ENCODE peak calls at places on chromosomes 6 and 20, in eight cellular contexts. One of them, this sample, is unnamed.

GRCh38 chr6:70299456-70299855 is 3.4 kb downstream of the COL9A1 start:
- DNase-seq in mesothelial cell of epicardium: no peak
- DNase-seq in uterus: no peak
- DNase-seq in WERI-Rb-1: no peak
- DNase-seq in Calu3: no peak
- DNase-seq in spleen: no peak
- DNase-seq in psoas muscle: no peak
- DNase-seq in GM06990: no peak
- DNase-seq in this sample: no peak

GRCh38 chr6:162814417-162814988 is 86.7 kb downstream of the PACRG start:
- DNase-seq in mesothelial cell of epicardium: no peak
- DNase-seq in uterus: no peak
- DNase-seq in WERI-Rb-1: no peak
- DNase-seq in Calu3: no peak
- DNase-seq in spleen: no peak
- DNase-seq in psoas muscle: no peak
- DNase-seq in GM06990: no peak
- DNase-seq in this sample: no peak

GRCh38 chr20:37379967-37380828 is 34.3 kb downstream of the SRC start:
- DNase-seq in mesothelial cell of epicardium: no peak
- DNase-seq in uterus: no peak
- DNase-seq in WERI-Rb-1: no peak
- DNase-seq in Calu3: no peak
- DNase-seq in spleen: peak; percentile 51
- DNase-seq in psoas muscle: peak; percentile 28
- DNase-seq in GM06990: no peak
- DNase-seq in this sample: no peak

GRCh38 chr6:148112851-148113319 is 229.8 kb upstream of the SASH1 start:
- DNase-seq in mesothelial cell of epicardium: no peak
- DNase-seq in uterus: no peak
- DNase-seq in WERI-Rb-1: no peak
- DNase-seq in Calu3: no peak
- DNase-seq in spleen: no peak
- DNase-seq in psoas muscle: no peak
- DNase-seq in GM06990: no peak
- DNase-seq in this sample: no peak

GRCh38 chr6:131923356-131923755 is 27.8 kb downstream of the CCN2 start:
- DNase-seq in mesothelial cell of epicardium: no peak
- DNase-seq in uterus: peak; percentile 51
- DNase-seq in WERI-Rb-1: peak; percentile 66
- DNase-seq in Calu3: peak; percentile 61
- DNase-seq in spleen: no peak
- DNase-seq in psoas muscle: no peak
- DNase-seq in GM06990: no peak
- DNase-seq in this sample: no peak

GRCh38 chr6:57127763-57128162 is 37.8 kb downstream of the ZNF451 start:
- DNase-seq in mesothelial cell of epicardium: no peak
- DNase-seq in uterus: no peak
- DNase-seq in WERI-Rb-1: no peak
- DNase-seq in Calu3: no peak
- DNase-seq in spleen: no peak
- DNase-seq in psoas muscle: no peak
- DNase-seq in GM06990: no peak
- DNase-seq in this sample: no peak

GRCh38 chr6:100317031-100317430 is 147.7 kb downstream of the SIM1 start:
- DNase-seq in mesothelial cell of epicardium: no peak
- DNase-seq in uterus: no peak
- DNase-seq in WERI-Rb-1: no peak
- DNase-seq in Calu3: no peak
- DNase-seq in spleen: no peak
- DNase-seq in psoas muscle: no peak
- DNase-seq in GM06990: no peak
- DNase-seq in this sample: no peak

GRCh38 chr6:149451361-149452061 is 33.3 kb downstream of the ZC3H12D start:
- DNase-seq in mesothelial cell of epicardium: no peak
- DNase-seq in uterus: no peak
- DNase-seq in WERI-Rb-1: no peak
- DNase-seq in Calu3: peak; percentile 15
- DNase-seq in spleen: peak; percentile 78
- DNase-seq in psoas muscle: peak; percentile 54
- DNase-seq in GM06990: no peak
- DNase-seq in this sample: no peak

GRCh38 chr6:89045585-89045984 is 35.0 kb upstream of the PNRC1 start:
- DNase-seq in mesothelial cell of epicardium: no peak
- DNase-seq in uterus: no peak
- DNase-seq in WERI-Rb-1: no peak
- DNase-seq in Calu3: no peak
- DNase-seq in spleen: no peak
- DNase-seq in psoas muscle: no peak
- DNase-seq in GM06990: no peak
- DNase-seq in this sample: no peak

GRCh38 chr6:45625191-45625664 is 247.5 kb upstream of the SUPT3H start:
- DNase-seq in mesothelial cell of epicardium: no peak
- DNase-seq in uterus: no peak
- DNase-seq in WERI-Rb-1: no peak
- DNase-seq in Calu3: no peak
- DNase-seq in spleen: no peak
- DNase-seq in psoas muscle: no peak
- DNase-seq in GM06990: no peak
- DNase-seq in this sample: no peak

GRCh38 chr20:3994125-3994524 is 21.2 kb downstream of the RNF24 start:
- DNase-seq in mesothelial cell of epicardium: no peak
- DNase-seq in uterus: no peak
- DNase-seq in WERI-Rb-1: no peak
- DNase-seq in Calu3: no peak
- DNase-seq in spleen: no peak
- DNase-seq in psoas muscle: no peak
- DNase-seq in GM06990: no peak
- DNase-seq in this sample: no peak

GRCh38 chr6:166546653-166547052 is 39.8 kb downstream of the RAMACL start:
- DNase-seq in mesothelial cell of epicardium: no peak
- DNase-seq in uterus: no peak
- DNase-seq in WERI-Rb-1: no peak
- DNase-seq in Calu3: no peak
- DNase-seq in spleen: no peak
- DNase-seq in psoas muscle: no peak
- DNase-seq in GM06990: no peak
- DNase-seq in this sample: no peak
- TF ChIP-seq CTCF in mesothelial cell of epicardium: no peak
- TF ChIP-seq CTCF in uterus: no peak
- TF ChIP-seq CTCF in WERI-Rb-1: no peak
- TF ChIP-seq CTCF in Calu3: no peak
- TF ChIP-seq CTCF in spleen: no peak
- TF ChIP-seq CTCF in psoas muscle: no peak
- TF ChIP-seq CTCF in GM06990: no peak
- TF ChIP-seq CTCF in this sample: no peak

GRCh38 chr6:95596021-95596420 is 18.7 kb downstream of the MANEA start:
- DNase-seq in mesothelial cell of epicardium: no peak
- DNase-seq in uterus: no peak
- DNase-seq in WERI-Rb-1: no peak
- DNase-seq in Calu3: peak; percentile 20
- DNase-seq in spleen: no peak
- DNase-seq in psoas muscle: no peak
- DNase-seq in GM06990: no peak
- DNase-seq in this sample: no peak

GRCh38 chr6:95599691-95600090 is 22.4 kb downstream of the MANEA start:
- DNase-seq in mesothelial cell of epicardium: no peak
- DNase-seq in uterus: no peak
- DNase-seq in WERI-Rb-1: no peak
- DNase-seq in Calu3: no peak
- DNase-seq in spleen: no peak
- DNase-seq in psoas muscle: no peak
- DNase-seq in GM06990: no peak
- DNase-seq in this sample: no peak

DNA sequence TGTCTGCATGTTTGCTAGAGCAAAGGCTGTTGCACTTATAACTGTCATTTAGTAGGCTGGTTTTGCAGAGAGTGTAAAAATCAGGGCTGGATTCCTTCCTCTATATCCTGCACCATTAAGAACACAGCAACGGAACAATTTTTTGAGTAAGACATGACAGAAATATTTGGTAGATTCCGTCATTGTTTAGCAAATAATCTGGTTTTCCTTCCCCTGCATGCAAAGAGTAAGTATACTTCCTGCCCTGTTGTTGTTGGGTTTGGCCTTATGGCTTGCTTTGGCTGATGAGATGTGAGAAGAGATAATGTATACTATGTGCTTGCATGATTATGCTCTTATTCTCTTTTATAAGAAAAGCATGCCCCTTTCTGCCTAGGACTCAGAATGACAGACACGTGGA is 23.8 kb downstream of the MANEA start:
- DNase-seq in mesothelial cell of epicardium: no peak
- DNase-seq in uterus: no peak
- DNase-seq in WERI-Rb-1: no peak
- DNase-seq in Calu3: no peak
- DNase-seq in spleen: no peak
- DNase-seq in psoas muscle: no peak
- DNase-seq in GM06990: no peak
- DNase-seq in this sample: no peak
- TF ChIP-seq CTCF in mesothelial cell of epicardium: no peak
- TF ChIP-seq CTCF in uterus: no peak
- TF ChIP-seq CTCF in WERI-Rb-1: no peak
- TF ChIP-seq CTCF in Calu3: no peak
- TF ChIP-seq CTCF in spleen: no peak
- TF ChIP-seq CTCF in psoas muscle: no peak
- TF ChIP-seq CTCF in GM06990: no peak
- TF ChIP-seq CTCF in this sample: no peak

GRCh38 chr6:110619275-110619908 is 143.0 kb upstream of the SLC22A16 start:
- DNase-seq in mesothelial cell of epicardium: no peak
- DNase-seq in uterus: no peak
- DNase-seq in WERI-Rb-1: no peak
- DNase-seq in Calu3: no peak
- DNase-seq in spleen: no peak
- DNase-seq in psoas muscle: no peak
- DNase-seq in GM06990: no peak
- DNase-seq in this sample: no peak

GRCh38 chr6:110620065-110620464 is 143.7 kb upstream of the SLC22A16 start:
- DNase-seq in mesothelial cell of epicardium: no peak
- DNase-seq in uterus: no peak
- DNase-seq in WERI-Rb-1: no peak
- DNase-seq in Calu3: no peak
- DNase-seq in spleen: no peak
- DNase-seq in psoas muscle: no peak
- DNase-seq in GM06990: no peak
- DNase-seq in this sample: no peak

GRCh38 chr6:110617057-110617456 is 140.6 kb upstream of the SLC22A16 start:
- DNase-seq in mesothelial cell of epicardium: no peak
- DNase-seq in uterus: no peak
- DNase-seq in WERI-Rb-1: no peak
- DNase-seq in Calu3: no peak
- DNase-seq in spleen: no peak
- DNase-seq in psoas muscle: no peak
- DNase-seq in GM06990: peak; percentile 31
- DNase-seq in this sample: no peak

GRCh38 chr6:110621061-110621460 is 144.6 kb upstream of the SLC22A16 start:
- DNase-seq in mesothelial cell of epicardium: no peak
- DNase-seq in uterus: no peak
- DNase-seq in WERI-Rb-1: no peak
- DNase-seq in Calu3: no peak
- DNase-seq in spleen: no peak
- DNase-seq in psoas muscle: no peak
- DNase-seq in GM06990: no peak
- DNase-seq in this sample: no peak

GRCh38 chr6:110618591-110619267 is 142.3 kb upstream of the SLC22A16 start:
- DNase-seq in mesothelial cell of epicardium: no peak
- DNase-seq in uterus: no peak
- DNase-seq in WERI-Rb-1: no peak
- DNase-seq in Calu3: peak; percentile 19
- DNase-seq in spleen: no peak
- DNase-seq in psoas muscle: no peak
- DNase-seq in GM06990: no peak
- DNase-seq in this sample: no peak
- TF ChIP-seq CTCF in mesothelial cell of epicardium: no peak
- TF ChIP-seq CTCF in uterus: no peak
- TF ChIP-seq CTCF in WERI-Rb-1: peak; percentile 12
- TF ChIP-seq CTCF in Calu3: no peak
- TF ChIP-seq CTCF in spleen: no peak
- TF ChIP-seq CTCF in psoas muscle: peak; percentile 35
- TF ChIP-seq CTCF in GM06990: peak; percentile 36
- TF ChIP-seq CTCF in this sample: peak; percentile 68

GRCh38 chr6:87483929-87484328 is 11.2 kb downstream of the SLC35A1 start:
- DNase-seq in mesothelial cell of epicardium: no peak
- DNase-seq in uterus: no peak
- DNase-seq in WERI-Rb-1: peak; percentile 38
- DNase-seq in Calu3: no peak
- DNase-seq in spleen: no peak
- DNase-seq in psoas muscle: no peak
- DNase-seq in GM06990: no peak
- DNase-seq in this sample: no peak
- TF ChIP-seq CTCF in mesothelial cell of epicardium: no peak
- TF ChIP-seq CTCF in uterus: no peak
- TF ChIP-seq CTCF in WERI-Rb-1: peak; percentile 19
- TF ChIP-seq CTCF in Calu3: no peak
- TF ChIP-seq CTCF in spleen: no peak
- TF ChIP-seq CTCF in psoas muscle: no peak
- TF ChIP-seq CTCF in GM06990: no peak
- TF ChIP-seq CTCF in this sample: peak; percentile 62

GRCh38 chr6:25052181-25052580 is 116.4 kb upstream of the RIPOR2 start:
- DNase-seq in mesothelial cell of epicardium: no peak
- DNase-seq in uterus: no peak
- DNase-seq in WERI-Rb-1: no peak
- DNase-seq in Calu3: peak; percentile 62
- DNase-seq in spleen: no peak
- DNase-seq in psoas muscle: no peak
- DNase-seq in GM06990: no peak
- DNase-seq in this sample: no peak

GRCh38 chr6:25051083-25051482 is 115.3 kb upstream of the RIPOR2 start:
- DNase-seq in mesothelial cell of epicardium: no peak
- DNase-seq in uterus: no peak
- DNase-seq in WERI-Rb-1: no peak
- DNase-seq in Calu3: no peak
- DNase-seq in spleen: no peak
- DNase-seq in psoas muscle: no peak
- DNase-seq in GM06990: no peak
- DNase-seq in this sample: no peak

GRCh38 chr6:25053875-25054371 is 118.2 kb upstream of the RIPOR2 start:
- DNase-seq in mesothelial cell of epicardium: no peak
- DNase-seq in uterus: peak; percentile 33
- DNase-seq in WERI-Rb-1: no peak
- DNase-seq in Calu3: no peak
- DNase-seq in spleen: no peak
- DNase-seq in psoas muscle: no peak
- DNase-seq in GM06990: peak; percentile 43
- DNase-seq in this sample: no peak

GRCh38 chr6:25046942-25047341 is 111.2 kb upstream of the RIPOR2 start:
- DNase-seq in mesothelial cell of epicardium: no peak
- DNase-seq in uterus: no peak
- DNase-seq in WERI-Rb-1: no peak
- DNase-seq in Calu3: no peak
- DNase-seq in spleen: no peak
- DNase-seq in psoas muscle: no peak
- DNase-seq in GM06990: no peak
- DNase-seq in this sample: no peak

GRCh38 chr6:25050356-25050755 is 114.6 kb upstream of the RIPOR2 start:
- DNase-seq in mesothelial cell of epicardium: no peak
- DNase-seq in uterus: no peak
- DNase-seq in WERI-Rb-1: no peak
- DNase-seq in Calu3: no peak
- DNase-seq in spleen: no peak
- DNase-seq in psoas muscle: no peak
- DNase-seq in GM06990: peak; percentile 40
- DNase-seq in this sample: no peak
- TF ChIP-seq CTCF in mesothelial cell of epicardium: no peak
- TF ChIP-seq CTCF in uterus: peak; percentile 11
- TF ChIP-seq CTCF in WERI-Rb-1: no peak
- TF ChIP-seq CTCF in Calu3: no peak
- TF ChIP-seq CTCF in spleen: no peak
- TF ChIP-seq CTCF in psoas muscle: no peak
- TF ChIP-seq CTCF in GM06990: no peak
- TF ChIP-seq CTCF in this sample: no peak

GRCh38 chr6:114690625-114691024 is 347.8 kb upstream of the HS3ST5 start:
- DNase-seq in mesothelial cell of epicardium: no peak
- DNase-seq in uterus: no peak
- DNase-seq in WERI-Rb-1: peak; percentile 9
- DNase-seq in Calu3: no peak
- DNase-seq in spleen: no peak
- DNase-seq in psoas muscle: no peak
- DNase-seq in GM06990: no peak
- DNase-seq in this sample: no peak
- TF ChIP-seq CTCF in mesothelial cell of epicardium: no peak
- TF ChIP-seq CTCF in uterus: no peak
- TF ChIP-seq CTCF in WERI-Rb-1: peak; percentile 38
- TF ChIP-seq CTCF in Calu3: no peak
- TF ChIP-seq CTCF in spleen: no peak
- TF ChIP-seq CTCF in psoas muscle: no peak
- TF ChIP-seq CTCF in GM06990: peak; percentile 56
- TF ChIP-seq CTCF in this sample: no peak

This sample was measured in chondrocyte.